ENCODE peak calls at places on chromosomes 11 and 22, in four cellular contexts. H is neural progenitor cell, S is GM23248, R is GM23338. A is an unnamed sample.

GRCh38 chr22:46437990-46438389 is 99.4 kb downstream of the CELSR1 start:
- DNase-seq in H (no peak), S (no peak), R (no peak), A (no peak)

GRCh38 chr11:122234257-122234656 is 118.2 kb upstream of the BLID start:
- DNase-seq in H (no peak), R (no peak), S (no peak), A (no peak)

GRCh38 chr11:97890466-97890865 is 1130.3 kb upstream of the CNTN5 start:
- DNase-seq in R (no peak), H (no peak), S (no peak), A (no peak)

GRCh38 chr22:32389685-32390084 is 22.4 kb downstream of the RTCB start:
- DNase-seq in R (peak; percentile 74), H (peak; percentile 54), S (peak; percentile 45), A (no peak)

GRCh38 chr11:128336203-128336602 is 251.2 kb downstream of the ETS1 start:
- DNase-seq in H (no peak), S (peak; percentile 58), R (no peak), A (peak; percentile 98)

GRCh38 chr11:126140932-126141291 is 70.5 kb downstream of the RPUSD4 start:
- DNase-seq in H (no peak), S (peak; percentile 70), R (no peak), A (peak; percentile 58)

GRCh38 chr22:45531441-45531840 is 28.8 kb downstream of the FBLN1 start:
- DNase-seq in H (no peak), R (no peak), S (no peak), A (no peak)

GRCh38 chr11:123640029-123640428 is 14.4 kb downstream of the SCN3B start:
- DNase-seq in S (no peak), H (no peak), R (no peak), A (no peak)

GRCh38 chr11:73570415-73571114 is 27.3 kb downstream of the FAM168A start:
- DNase-seq in H (no peak), S (peak; percentile 80), R (no peak), A (peak; percentile 87)

GRCh38 chr22:47715866-47716578 is 953.6 kb downstream of the TBC1D22A start:
- DNase-seq in H (no peak), S (no peak), R (no peak), A (no peak)

GRCh38 chr22:26702906-26703830 is 45.8 kb downstream of the MIAT start:
- DNase-seq in H (no peak), S (peak; percentile 49), R (no peak), A (peak; percentile 65)

GRCh38 chr11:17635551-17635938 is 83.8 kb upstream of the MYOD1 start:
- DNase-seq in S (no peak), H (no peak), R (peak; percentile 48), A (no peak)

GRCh38 chr11:45259607-45260006 is 26.5 kb downstream of the SYT13 start:
- DNase-seq in H (no peak), S (peak; percentile 53), R (no peak), A (peak; percentile 83)

GRCh38 chr11:124977006-124977405 is 23.0 kb downstream of the CCDC15 start:
- DNase-seq in S (peak; percentile 4), H (no peak), R (no peak), A (no peak)

GRCh38 chr11:116870054-116870453 is 32.6 kb upstream of the APOA1 start:
- DNase-seq in R (no peak), S (no peak), H (no peak), A (no peak)
- TF ChIP-seq EZH2 in R (no peak), S (no peak), H (no peak), A (no peak)

DNA sequence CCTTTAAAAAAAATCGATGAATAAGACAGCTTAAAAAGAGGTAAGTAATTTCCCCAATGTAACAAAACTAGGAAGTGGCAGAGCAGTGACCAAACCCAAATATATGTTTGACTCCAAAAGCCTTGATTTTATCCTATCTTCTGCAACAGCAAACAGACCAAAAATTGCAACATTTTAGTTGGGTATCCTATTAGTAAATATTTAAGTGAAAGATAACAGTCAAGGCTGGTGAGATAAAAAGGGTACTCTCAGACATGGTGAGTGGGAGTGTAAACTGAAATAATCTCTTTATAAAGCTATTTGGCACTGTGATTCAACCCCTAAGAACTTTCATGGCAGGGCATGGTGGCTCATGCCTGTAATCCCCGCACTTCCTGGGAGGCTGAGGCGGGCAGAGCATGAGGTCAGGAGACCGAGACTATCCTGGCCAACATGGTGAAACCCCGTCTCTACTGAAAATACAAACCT is 1.9 kb upstream of the RDX start:
- DNase-seq in H (no peak), S (no peak), R (no peak), A (peak; percentile 73)
- TF ChIP-seq EZH2phosphoT487 in H (no peak), S (no peak), R (no peak), A (no peak)

DNA sequence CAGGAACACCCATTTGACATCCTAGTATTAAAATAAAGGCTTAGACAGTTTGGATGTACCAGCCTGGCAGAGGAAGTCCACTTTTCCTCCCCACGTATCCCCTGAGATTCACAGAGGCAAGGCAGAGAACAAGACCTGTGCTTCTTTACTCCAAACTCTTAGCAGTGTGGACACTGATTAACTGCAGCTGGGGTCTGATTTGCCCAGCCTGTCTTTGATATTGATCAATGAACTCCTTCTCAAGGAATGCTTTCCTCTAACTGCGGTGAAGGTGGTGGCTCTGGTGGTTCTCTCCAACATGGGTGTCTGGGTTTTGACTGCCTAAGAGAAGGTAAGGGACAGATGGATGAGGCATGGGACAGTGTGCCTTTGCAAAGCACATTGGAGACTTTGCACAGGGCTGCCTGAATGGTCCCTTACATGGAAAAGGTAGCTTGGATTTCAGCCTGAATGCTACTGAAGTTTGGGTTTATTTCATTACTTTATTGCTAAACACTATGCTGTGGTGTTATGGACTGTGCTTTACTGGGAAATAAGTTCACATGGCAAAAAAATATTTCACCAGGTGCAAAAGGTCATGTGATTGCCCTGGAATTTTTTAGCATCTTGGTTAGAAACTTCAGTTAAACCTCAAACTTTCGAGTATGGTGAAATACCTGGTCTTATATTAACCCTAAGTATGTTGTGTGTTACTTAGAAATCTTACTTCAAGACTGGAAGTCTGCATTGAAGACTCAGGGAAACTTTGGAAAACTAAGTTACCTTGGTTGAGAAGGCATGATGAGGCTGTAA is 1.8 kb downstream of the GAS2 start:
- DNase-seq in H (no peak), R (no peak), S (no peak), A (no peak)
- TF ChIP-seq EZH2 in H (no peak), R (no peak), S (no peak), A (no peak)

GRCh38 chr11:64661146-64661545 is 61.9 kb downstream of the NRXN2 start:
- DNase-seq in H (no peak), R (no peak), S (peak; percentile 86), A (no peak)
- TF ChIP-seq EZH2phosphoT487 in H (no peak), R (no peak), S (no peak), A (no peak)

GRCh38 chr11:35418282-35418846 is 994 bp downstream of the SLC1A2 start:
- DNase-seq in R (peak; percentile 80), S (no peak), H (peak; percentile 42), A (no peak)
- TF ChIP-seq EZH2 in R (no peak), S (no peak), H (no peak), A (no peak)

GRCh38 chr11:114243461-114244372 is 52.5 kb upstream of the NNMT start:
- DNase-seq in R (no peak), S (no peak), H (no peak), A (no peak)
- TF ChIP-seq EZH2phosphoT487 in R (no peak), S (no peak), H (no peak), A (no peak)

GRCh38 chr11:2146051-2146450 is 6.9 kb upstream of the IGF2 start:
- DNase-seq in S (no peak), H (no peak), R (no peak), A (no peak)

GRCh38 chr11:2142762-2143202 is 3.6 kb upstream of the IGF2 start:
- DNase-seq in H (no peak), R (no peak), S (peak; percentile 64), A (peak; percentile 60)

GRCh38 chr11:2142300-2142759 is 3.1 kb upstream of the IGF2 start:
- DNase-seq in H (no peak), S (peak; percentile 72), R (no peak), A (peak; percentile 37)

GRCh38 chr11:2144549-2145220 is 5.5 kb upstream of the IGF2 start:
- DNase-seq in R (no peak), H (no peak), S (no peak), A (no peak)

GRCh38 chr11:2143652-2144548 is 4.7 kb upstream of the IGF2 start:
- DNase-seq in S (no peak), H (peak; percentile 69), R (peak; percentile 35), A (peak; percentile 21)
- TF ChIP-seq EZH2 in S (peak; percentile 95), H (peak; percentile 100), R (peak; percentile 99), A (no peak)

GRCh38 chr22:43625242-43625641 is 186.9 kb downstream of the EFCAB6 start:
- DNase-seq in S (peak; percentile 30), H (no peak), R (no peak), A (peak; percentile 65)
- TF ChIP-seq EZH2phosphoT487 in S (no peak), H (no peak), R (no peak), A (no peak)

DNA sequence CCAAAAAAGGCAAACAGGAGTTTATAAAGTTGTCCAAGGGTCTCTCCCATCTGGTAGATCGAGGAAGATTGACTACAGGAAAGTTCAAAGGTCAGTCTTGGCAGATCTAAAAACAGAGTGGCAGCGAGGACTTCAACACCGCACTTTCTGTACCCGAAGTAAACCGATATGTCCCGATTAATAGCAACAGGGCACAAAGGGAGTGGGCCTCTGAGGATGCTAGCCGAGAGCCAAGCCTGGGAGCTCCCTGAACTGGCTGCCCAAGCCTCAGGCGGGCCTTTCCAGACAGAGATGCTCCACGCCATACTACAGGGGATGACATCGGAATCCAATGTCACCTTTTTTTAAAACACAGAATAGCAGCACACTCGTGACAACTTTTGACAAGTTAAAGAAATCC is 2.5 kb downstream of the FGF4 start:
- DNase-seq in R (no peak), H (no peak), S (no peak), A (no peak)
- TF ChIP-seq EZH2 in R (no peak), H (no peak), S (no peak), A (no peak)

A was measured in PC-3.